ENCODE peak calls at places on chromosomes 11 and 22, in eight cellular contexts. G, T, N, I, W, V, S and E are unnamed samples.
A peak's percentile ranks its signal among the peaks of the same experiment; 100 is the strongest.

GRCh38 chr11:73996161-73996747 is 12.6 kb downstream of the UCP3 start:
- DNase-seq in G (no peak), T (no peak), N (peak; percentile 31), I (peak; percentile 47), W (no peak), V (no peak), S (no peak), E (no peak)

GRCh38 chr22:24894998-24895397 is 51.5 kb downstream of the LHFPL7 start:
- DNase-seq in G (peak; percentile 14), T (peak; percentile 50), N (peak; percentile 80), I (peak; percentile 88), W (peak; percentile 85), V (peak; percentile 81), S (no peak), E (peak; percentile 77)

GRCh38 chr11:94149435-94149834 is 20.8 kb downstream of the PANX1 start:
- DNase-seq in G (no peak), T (no peak), N (no peak), I (no peak), W (no peak), V (no peak), S (no peak), E (peak; percentile 86)

GRCh38 chr11:125481531-125481930 is 14.5 kb downstream of the FEZ1 start:
- DNase-seq in G (no peak), T (no peak), N (no peak), I (no peak), W (no peak), V (no peak), S (peak; percentile 63), E (no peak)

GRCh38 chr11:112652786-112653390 is 308.3 kb upstream of the NCAM1 start:
- DNase-seq in G (no peak), T (no peak), N (no peak), I (no peak), W (no peak), V (no peak), S (no peak), E (peak; percentile 70)

GRCh38 chr11:27995082-27995481 is 112.9 kb downstream of the KIF18A start:
- DNase-seq in G (no peak), T (no peak), N (no peak), I (no peak), W (no peak), V (no peak), S (no peak), E (no peak)

GRCh38 chr11:102453286-102453797 is 777 bp upstream of the TMEM123 start:
- DNase-seq in G (no peak), T (peak; percentile 39), N (no peak), I (no peak), W (no peak), V (no peak), S (no peak), E (no peak)

GRCh38 chr11:45282070-45282469 is 4.1 kb downstream of the SYT13 start:
- DNase-seq in G (no peak), T (no peak), N (no peak), I (no peak), W (no peak), V (no peak), S (no peak), E (no peak)

GRCh38 chr11:17992916-17993315 is 19.9 kb downstream of the SERGEF start:
- DNase-seq in G (no peak), T (no peak), N (no peak), I (no peak), W (no peak), V (peak; percentile 57), S (no peak), E (no peak)

GRCh38 chr22:45444168-45444567 is 30.7 kb downstream of the RIBC2 start:
- DNase-seq in G (no peak), T (no peak), N (no peak), I (no peak), W (no peak), V (no peak), S (no peak), E (no peak)

GRCh38 chr11:78039919-78040671 is 17.0 kb upstream of the KCTD14 start:
- DNase-seq in G (no peak), T (peak; percentile 73), N (peak; percentile 84), I (peak; percentile 83), W (peak; percentile 91), V (peak; percentile 74), S (no peak), E (peak; percentile 80)

GRCh38 chr22:29719894-29720645 is at the start of gene CABP7:
- DNase-seq in G (no peak), T (no peak), N (no peak), I (no peak), W (peak; percentile 41), V (no peak), S (peak; percentile 70), E (no peak)

GRCh38 chr22:29718949-29719893 is 582 bp upstream of the CABP7 start:
- DNase-seq in G (no peak), T (no peak), N (no peak), I (no peak), W (peak; percentile 48), V (no peak), S (no peak), E (no peak)

GRCh38 chr22:29722587-29722986 is 2.8 kb downstream of the CABP7 start:
- DNase-seq in G (no peak), T (no peak), N (no peak), I (no peak), W (no peak), V (no peak), S (no peak), E (no peak)

GRCh38 chr22:29722151-29722550 is 2.3 kb downstream of the CABP7 start:
- DNase-seq in G (no peak), T (no peak), N (no peak), I (no peak), W (peak; percentile 45), V (no peak), S (no peak), E (no peak)

GRCh38 chr22:29720824-29721323 is 1.1 kb downstream of the CABP7 start:
- DNase-seq in G (no peak), T (no peak), N (no peak), I (no peak), W (no peak), V (no peak), S (peak; percentile 40), E (no peak)
- H3K4me3 ChIP-seq in G (no peak overlapping the region), T (no peak overlapping the region), N (no peak overlapping the region), I (no peak overlapping the region), W (peak overlapping the region; percentile 42), V (no peak overlapping the region), S (peak overlapping the region; percentile 39), E (no peak overlapping the region)

GRCh38 chr11:43119275-43119970 is 192.4 kb upstream of the API5 start:
- DNase-seq in G (no peak), T (no peak), N (no peak), I (no peak), W (no peak), V (no peak), S (no peak), E (no peak)
- TF ChIP-seq CTCF in G (no peak), T (no peak), N (no peak), I (no peak), W (peak; percentile 26), V (no peak), S (peak; percentile 23), E (no peak)

DNA sequence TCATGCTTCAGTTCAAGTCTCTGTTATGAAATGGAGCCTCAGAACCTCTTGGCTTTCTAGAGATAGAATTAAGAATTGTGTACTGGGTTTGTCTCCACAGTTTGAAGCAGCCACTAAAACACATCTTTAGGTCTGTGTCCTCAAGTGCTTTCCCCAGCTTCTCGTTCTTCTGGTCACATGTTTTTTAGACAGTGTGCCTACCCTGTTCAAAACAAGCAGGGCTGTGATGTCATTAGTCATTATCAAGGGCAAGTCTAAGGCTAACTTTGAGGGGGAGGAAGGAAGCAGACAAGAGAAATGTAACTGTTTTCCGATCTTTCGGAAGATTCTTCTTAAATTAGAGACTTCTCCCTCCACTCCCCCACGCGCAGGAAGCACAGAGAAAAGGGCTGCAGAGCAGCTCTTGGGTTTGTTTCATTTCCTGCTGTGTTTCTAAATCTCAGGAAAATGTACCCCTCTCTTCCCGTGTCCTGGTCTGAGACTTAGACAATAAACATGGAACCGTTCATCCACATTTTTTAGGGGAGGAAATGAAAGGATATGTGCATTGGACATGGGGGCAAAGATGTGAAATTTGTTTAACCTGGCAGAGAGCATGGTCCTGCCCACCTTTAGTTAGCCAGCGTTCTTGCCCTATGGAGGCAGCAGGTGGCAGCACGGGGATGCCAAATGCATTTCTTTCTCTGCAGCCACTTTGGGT is 3.1 kb downstream of the AKIP1 start:
- DNase-seq in G (no peak), T (peak; percentile 36), N (no peak), I (no peak), W (peak; percentile 46), V (no peak), S (peak; percentile 64), E (peak; percentile 41)
- H3K4me3 ChIP-seq in G (no peak overlapping the region), T (no peak overlapping the region), N (no peak overlapping the region), I (no peak overlapping the region), W (no peak overlapping the region), V (no peak overlapping the region), S (peak overlapping the region; percentile 4), E (peak overlapping the region; percentile 7)

GRCh38 chr11:92391866-92392265 is 167.2 kb downstream of the FAT3 start:
- DNase-seq in G (no peak), T (no peak), N (no peak), I (no peak), W (no peak), V (no peak), S (no peak), E (no peak)

GRCh38 chr11:92387882-92388281 is 163.3 kb downstream of the FAT3 start:
- DNase-seq in G (no peak), T (no peak), N (no peak), I (no peak), W (no peak), V (no peak), S (no peak), E (no peak)

GRCh38 chr11:92390783-92391182 is 166.2 kb downstream of the FAT3 start:
- DNase-seq in G (no peak), T (no peak), N (no peak), I (no peak), W (no peak), V (no peak), S (no peak), E (no peak)

GRCh38 chr11:92386577-92386976 is 162.0 kb downstream of the FAT3 start:
- DNase-seq in G (no peak), T (no peak), N (no peak), I (no peak), W (no peak), V (no peak), S (no peak), E (no peak)

GRCh38 chr11:92388380-92388779 is 163.8 kb downstream of the FAT3 start:
- DNase-seq in G (no peak), T (no peak), N (no peak), I (no peak), W (no peak), V (no peak), S (no peak), E (no peak)
- TF ChIP-seq CTCF in G (peak; percentile 26), T (no peak), N (no peak), I (no peak), W (peak; percentile 31), V (no peak), S (peak; percentile 33), E (no peak)

DNA sequence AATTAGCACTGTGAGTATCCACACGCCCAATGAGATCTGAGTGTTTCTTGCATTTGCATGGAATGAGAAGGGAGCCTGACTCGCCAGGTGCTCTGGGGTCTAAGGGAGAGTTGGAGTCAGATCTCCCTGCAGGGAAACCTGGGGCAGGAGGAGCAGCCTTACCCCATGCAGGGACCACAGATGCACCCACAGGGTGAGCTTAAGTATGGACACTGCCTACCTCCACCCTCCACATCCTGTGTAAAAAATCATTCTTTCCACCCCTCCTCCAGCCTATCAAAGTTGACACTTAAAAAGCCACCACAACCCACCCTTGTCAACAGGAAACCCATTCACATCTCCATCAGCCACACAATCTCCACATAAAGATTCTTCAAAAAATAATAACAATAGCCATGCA is 67.0 kb upstream of the IGLL5 start:
- DNase-seq in G (no peak), T (no peak), N (no peak), I (no peak), W (no peak), V (no peak), S (no peak), E (no peak)
- H3K4me3 ChIP-seq in G (no peak overlapping the region), T (no peak overlapping the region), N (no peak overlapping the region), I (no peak overlapping the region), W (no peak overlapping the region), V (no peak overlapping the region), S (no peak overlapping the region), E (no peak overlapping the region)